ENCODE peak calls at places on chromosomes 13 and 19, in nine cellular contexts. Y, T, H, G, O, F, R, U and E are unnamed samples.

GRCh38 chr19:4069331-4069959 is 2.7 kb upstream of the ZBTB7A start:
- DNase-seq in H (no peak), Y (no peak), U (no peak), T (peak), R (no peak), F (peak), G (peak), O (no peak), E (no peak)

GRCh38 chr13:106473174-106473573 is 62.3 kb downstream of the EFNB2 start:
- DNase-seq in T (no peak), H (no peak), U (no peak), O (no peak), G (no peak), F (no peak), Y (no peak), R (no peak), E (no peak)

GRCh38 chr13:109332501-109333499 is 453.6 kb downstream of the IRS2 start:
- DNase-seq in F (no peak), O (no peak), Y (no peak), T (no peak), U (no peak), R (no peak), G (no peak), H (no peak), E (no peak)

GRCh38 chr13:79096099-79096498 is 310.0 kb downstream of the RBM26 start:
- DNase-seq in R (no peak), G (no peak), H (no peak), T (no peak), U (no peak), Y (no peak), F (no peak), O (no peak), E (no peak)

GRCh38 chr13:27971776-27972618 is 2.9 kb upstream of the CDX2 start:
- DNase-seq in U (no peak), F (no peak), O (no peak), H (no peak), G (no peak), Y (no peak), T (no peak), R (no peak), E (no peak)

GRCh38 chr19:56141416-56141992 is 417 bp downstream of the ZNF444 start:
- DNase-seq in T (no peak), Y (peak), G (peak), H (peak), O (peak), F (peak), U (no peak), R (no peak), E (no peak)

GRCh38 chr13:85806553-85807175 is 7.4 kb upstream of the SLITRK6 start:
- DNase-seq in F (no peak), R (no peak), H (peak), Y (peak), T (no peak), G (no peak), O (no peak), U (peak), E (no peak)

GRCh38 chr13:90956036-90956435 is 391.5 kb upstream of the MIR17HG start:
- DNase-seq in F (no peak), G (no peak), R (no peak), H (no peak), U (no peak), T (no peak), O (no peak), Y (no peak), E (no peak)

GRCh38 chr13:35343417-35343816 is 133.1 kb downstream of the MAB21L1 start:
- DNase-seq in H (no peak), O (no peak), G (no peak), T (no peak), F (no peak), R (no peak), U (no peak), Y (no peak), E (peak)

GRCh38 chr13:28355046-28355821 is 139.7 kb downstream of the FLT1 start:
- DNase-seq in O (no peak), F (no peak), G (no peak), T (no peak), Y (peak), U (no peak), R (no peak), H (no peak), E (no peak)

GRCh38 chr13:26487781-26488180 is 69.7 kb upstream of the WASF3 start:
- DNase-seq in F (no peak), R (no peak), G (no peak), O (no peak), U (no peak), T (no peak), Y (no peak), H (no peak), E (no peak)
- H3K27ac ChIP-seq in F (no peak), R (no peak), G (no peak), O (no peak), U (no peak), T (no peak), Y (no peak), H (no peak), E (no peak)

DNA sequence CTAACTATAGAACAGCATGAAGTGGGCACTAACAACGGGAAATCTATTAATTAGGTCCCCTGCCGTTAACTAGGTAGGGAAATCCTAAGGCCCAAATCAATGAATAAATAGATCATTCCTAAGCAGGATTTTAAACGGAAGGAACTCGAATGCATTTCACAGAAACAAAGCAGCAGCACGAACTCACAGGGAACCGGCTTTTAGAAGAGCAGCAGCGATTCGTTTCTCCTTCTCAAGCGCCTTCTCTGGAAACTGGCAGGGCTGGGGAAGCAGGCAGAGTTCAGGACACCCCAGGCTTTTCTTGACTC is 786 bp downstream of the ZFP30 start:
- DNase-seq in G (no peak), R (no peak), U (peak), T (no peak), Y (peak), O (no peak), F (no peak), H (peak), E (peak)
- H3K27ac ChIP-seq in G (peak), R (peak), U (peak), T (peak), Y (peak), O (peak), F (peak), H (peak), E (peak)

DNA sequence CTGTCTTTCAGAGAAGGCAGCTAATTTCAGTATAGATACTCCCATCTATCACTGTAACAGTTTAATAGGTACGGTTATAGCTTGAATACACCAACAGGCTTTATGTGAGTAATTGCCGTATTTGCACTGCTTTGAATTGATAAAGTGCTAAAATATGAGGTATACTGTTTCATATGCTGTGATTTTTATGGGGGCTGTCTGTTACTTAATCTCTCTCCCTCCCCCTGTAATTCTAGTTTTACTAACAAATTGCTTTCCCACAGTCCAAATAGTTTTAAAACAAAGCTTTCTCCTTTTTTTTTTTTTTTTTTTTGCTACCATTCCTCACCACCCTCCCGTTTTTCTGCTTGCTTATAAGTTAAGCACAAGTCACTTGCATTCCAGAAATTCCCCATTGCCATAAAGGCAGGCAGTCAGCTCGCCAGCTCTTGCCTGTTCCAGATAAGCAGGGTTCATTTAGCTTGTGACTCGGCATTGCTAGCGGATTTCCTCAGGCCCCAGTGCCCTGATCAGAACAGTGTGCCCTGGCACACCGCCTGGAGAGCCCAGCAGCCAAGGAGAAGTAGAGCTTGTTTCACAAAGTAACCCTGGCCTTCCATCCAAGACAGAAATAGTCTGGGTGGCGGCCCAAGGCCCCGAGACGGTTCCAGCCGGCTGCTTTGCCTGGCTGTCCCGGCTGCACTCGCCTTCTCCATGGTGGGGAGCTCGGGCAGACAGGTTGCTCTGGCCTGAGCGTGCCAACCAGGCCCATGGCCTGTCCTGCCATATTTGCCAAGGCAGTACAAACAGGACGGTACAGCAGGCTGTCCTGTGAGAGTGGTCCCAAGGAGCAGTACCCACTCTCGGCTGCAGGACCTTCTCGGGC is 43.5 kb upstream of the NPAS1 start:
- DNase-seq in H (peak), Y (peak), O (peak), T (peak), U (peak), G (peak), R (peak), F (no peak), E (peak)
- H3K27ac ChIP-seq in H (peak), Y (peak), O (peak), T (peak), U (peak), G (peak), R (peak), F (no peak), E (peak)

GRCh38 chr19:41298327-41298964 is 11.5 kb upstream of the CCDC97 start:
- DNase-seq in T (peak), U (no peak), F (peak), Y (no peak), R (peak), G (peak), H (peak), O (peak), E (no peak)

GRCh38 chr19:41299755-41300089 is 10.2 kb upstream of the CCDC97 start:
- DNase-seq in T (peak), R (peak), U (no peak), F (peak), O (peak), Y (no peak), H (peak), G (peak), E (no peak)

GRCh38 chr19:41296323-41296935 is 13.5 kb upstream of the CCDC97 start:
- DNase-seq in F (no peak), O (no peak), R (no peak), T (no peak), Y (no peak), H (no peak), G (no peak), U (no peak), E (no peak)

GRCh38 chr19:41297628-41298326 is 12.2 kb upstream of the CCDC97 start:
- DNase-seq in Y (no peak), R (no peak), O (no peak), G (peak), T (no peak), H (peak), U (no peak), F (no peak), E (no peak)

GRCh38 chr19:41299046-41299754 is 10.8 kb upstream of the CCDC97 start:
- DNase-seq in O (peak), Y (no peak), F (no peak), T (no peak), H (peak), R (peak), G (peak), U (no peak), E (peak)
- H3K27ac ChIP-seq in O (peak), Y (no peak), F (no peak), T (peak), H (peak), R (peak), G (no peak), U (no peak), E (no peak)

GRCh38 chr13:26785845-26786630 is 25.5 kb upstream of the GPR12 start:
- DNase-seq in G (peak), O (peak), H (no peak), F (peak), T (no peak), U (no peak), R (no peak), Y (peak), E (no peak)
- H3K27ac ChIP-seq in G (no peak), O (no peak), H (no peak), F (peak), T (no peak), U (no peak), R (no peak), Y (no peak), E (no peak)

DNA sequence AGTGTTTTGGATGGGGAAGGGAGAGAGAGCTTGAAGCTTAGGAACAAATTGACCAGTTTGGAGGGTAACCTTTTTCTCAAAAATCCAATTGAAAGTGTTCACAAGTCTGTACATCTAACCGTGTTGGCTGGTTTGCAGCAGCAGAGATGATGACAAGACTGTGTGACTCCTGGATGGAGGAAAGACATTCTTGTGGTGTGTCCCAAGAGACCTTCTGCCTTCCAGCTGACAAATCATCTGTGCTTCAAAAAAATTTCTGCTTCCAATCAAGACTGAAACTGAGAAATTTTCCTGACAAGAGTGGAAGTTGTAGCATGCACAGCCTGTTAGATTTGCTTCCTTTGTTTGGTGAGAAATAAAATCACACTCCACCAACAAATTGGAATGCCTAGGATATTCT is 56.2 kb downstream of the LACC1 start:
- DNase-seq in Y (no peak), T (no peak), O (no peak), G (no peak), H (peak), F (no peak), R (no peak), U (no peak), E (no peak)
- H3K27ac ChIP-seq in Y (no peak), T (no peak), O (no peak), G (no peak), H (no peak), F (no peak), R (no peak), U (no peak), E (no peak)

GRCh38 chr19:58098682-58098998 is 609 bp upstream of the ZSCAN18 start:
- DNase-seq in T (no peak), U (no peak), R (no peak), H (no peak), F (no peak), G (no peak), Y (no peak), O (no peak), E (no peak)
- H3K27ac ChIP-seq in T (peak), U (peak), R (peak), H (peak), F (peak), G (peak), Y (peak), O (peak), E (peak)

DNA sequence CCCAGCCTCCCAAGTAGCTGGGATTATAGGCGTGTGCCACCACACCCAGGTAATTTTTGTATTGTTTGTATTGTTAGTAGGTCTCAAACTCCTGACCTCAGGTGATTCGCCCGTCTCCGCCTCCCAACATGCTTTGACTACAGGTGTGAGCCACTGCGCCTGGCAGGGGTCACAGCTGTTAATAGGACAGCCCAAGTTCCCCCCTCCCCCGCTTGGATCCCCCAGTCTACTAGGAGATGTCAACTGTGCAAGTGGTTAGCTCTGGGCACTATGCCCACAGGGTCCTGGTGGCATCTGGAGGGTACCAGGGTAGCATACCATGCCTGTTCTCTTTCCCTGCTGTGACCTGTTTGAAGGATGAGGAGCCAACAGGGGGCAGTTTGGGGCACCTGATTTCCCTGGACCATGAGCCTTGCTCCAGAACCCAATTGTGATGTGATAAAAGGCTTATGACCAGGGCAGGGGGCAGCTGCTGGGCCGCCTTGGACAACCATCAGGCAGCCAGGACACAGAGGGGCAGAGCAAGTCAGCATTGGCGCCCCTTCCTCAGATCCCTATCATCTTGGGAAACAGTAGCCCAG is at the start of gene TSPAN16:
- DNase-seq in H (no peak), T (no peak), Y (peak), O (no peak), U (no peak), G (no peak), R (peak), F (no peak), E (no peak)
- H3K27ac ChIP-seq in H (no peak), T (peak), Y (no peak), O (no peak), U (peak), G (no peak), R (peak), F (no peak), E (no peak)